ENCODE peak calls at places on chromosomes 13 and 19, in nine cellular contexts. W, Z, Y, L, J, T, N, G and S are unnamed samples.
A peak's percentile ranks its signal among the peaks of the same experiment; 100 is the strongest.

GRCh38 chr19:8459520-8460260 is 14.9 kb downstream of the HNRNPM start:
- DNase-seq in J (no peak), L (peak; percentile 82), Z (no peak), Y (no peak), T (no peak), G (no peak), N (peak; percentile 84), W (peak; percentile 46), S (peak; percentile 59)

GRCh38 chr13:98187155-98187726 is 10.2 kb upstream of the RNF113B start:
- DNase-seq in W (no peak), T (no peak), Y (no peak), N (no peak), L (no peak), G (no peak), Z (no peak), J (no peak), S (no peak)

GRCh38 chr19:8336072-8336569 is 6.9 kb downstream of the KANK3 start:
- DNase-seq in Z (no peak), W (no peak), G (no peak), T (no peak), J (no peak), N (no peak), Y (no peak), L (no peak), S (no peak)

GRCh38 chr13:111242585-111242984 is 77.9 kb upstream of the TEX29 start:
- DNase-seq in N (no peak), Z (no peak), G (no peak), L (no peak), J (no peak), T (no peak), W (no peak), Y (no peak), S (no peak)

GRCh38 chr13:46341112-46341711 is 45.8 kb downstream of the RUBCNL start:
- DNase-seq in T (no peak), Y (no peak), N (peak; percentile 53), Z (no peak), J (no peak), W (peak; percentile 50), L (peak; percentile 78), G (no peak), S (peak; percentile 58)

GRCh38 chr13:73303858-73304257 is 245.1 kb downstream of the KLF5 start:
- DNase-seq in G (no peak), L (peak; percentile 14), Y (no peak), Z (no peak), N (no peak), W (peak; percentile 23), T (no peak), J (no peak), S (peak; percentile 10)

GRCh38 chr19:41928754-41929535 is 696 bp upstream of the ERFL start:
- DNase-seq in J (no peak), G (no peak), Y (no peak), W (no peak), T (no peak), L (no peak), Z (no peak), N (no peak), S (no peak)

GRCh38 chr13:75850915-75851314 is 214.8 kb downstream of the LMO7 start:
- DNase-seq in T (no peak), Y (no peak), N (peak; percentile 38), J (no peak), W (peak; percentile 24), Z (no peak), L (no peak), G (no peak), S (no peak)

GRCh38 chr19:41588497-41589209 is 12.7 kb downstream of the CEACAM21 start:
- DNase-seq in N (peak; percentile 61), J (no peak), T (no peak), L (peak; percentile 58), G (no peak), Y (no peak), W (peak; percentile 17), Z (no peak), S (peak; percentile 55)

GRCh38 chr13:40974460-40975407 is 44.4 kb downstream of the ELF1 start:
- DNase-seq in Y (no peak), G (no peak), L (peak; percentile 82), T (no peak), J (no peak), Z (no peak), W (no peak), N (peak; percentile 39), S (peak; percentile 84)

GRCh38 chr13:26557393-26558073 is at the start of gene WASF3:
- DNase-seq in G (peak; percentile 96), Z (peak; percentile 93), Y (peak; percentile 94), L (peak; percentile 95), T (peak; percentile 95), W (peak; percentile 97), N (peak; percentile 99), J (no peak), S (peak; percentile 93)

GRCh38 chr19:3969435-3970312 is 1.2 kb downstream of the DAPK3 start:
- DNase-seq in L (peak; percentile 82), Y (no peak), N (peak; percentile 50), J (no peak), W (peak; percentile 86), G (peak; percentile 62), T (peak; percentile 60), Z (no peak), S (peak; percentile 83)

GRCh38 chr13:94369862-94370491 is 109.5 kb downstream of the DCT start:
- DNase-seq in L (no peak), G (no peak), J (no peak), W (peak; percentile 46), N (no peak), T (no peak), Y (no peak), Z (no peak), S (peak; percentile 31)

GRCh38 chr13:92187378-92187989 is 789.1 kb downstream of the GPC5 start:
- DNase-seq in T (no peak), G (no peak), Z (peak; percentile 28), L (peak; percentile 73), J (no peak), Y (no peak), W (no peak), N (peak; percentile 52), S (peak; percentile 71)

GRCh38 chr13:62125451-62125850 is 709.8 kb upstream of the PCDH20 start:
- DNase-seq in Y (no peak), L (no peak), G (no peak), T (no peak), N (no peak), Z (no peak), W (no peak), J (no peak), S (no peak)

GRCh38 chr13:27273658-27274425 is 3.2 kb downstream of the RASL11A start:
- DNase-seq in Y (no peak), J (no peak), W (peak; percentile 32), Z (no peak), N (no peak), L (peak; percentile 86), T (no peak), G (no peak), S (peak; percentile 72)

GRCh38 chr13:110209950-110210603 is 96.9 kb downstream of the COL4A1 start:
- DNase-seq in W (no peak), Z (no peak), J (no peak), G (no peak), T (no peak), L (no peak), Y (no peak), N (no peak), S (no peak)

GRCh38 chr13:113158946-113159345 is 498 bp downstream of the PROZ start:
- DNase-seq in G (no peak), J (no peak), N (no peak), L (no peak), T (no peak), Y (no peak), Z (no peak), W (no peak), S (no peak)

GRCh38 chr19:6065685-6066365 is 44.5 kb downstream of the RFX2 start:
- DNase-seq in G (peak; percentile 56), Y (peak; percentile 43), W (no peak), Z (no peak), N (peak; percentile 38), L (no peak), T (peak; percentile 90), J (peak; percentile 26), S (peak; percentile 60)

GRCh38 chr19:7862413-7862951 is 11.7 kb downstream of the PRR36 start:
- DNase-seq in T (peak; percentile 80), Z (peak; percentile 88), Y (peak; percentile 35), G (peak; percentile 52), J (peak; percentile 32), N (peak; percentile 82), W (no peak), L (peak; percentile 72), S (peak; percentile 46)

GRCh38 chr13:84903391-84903790 is 895.8 kb downstream of the SLITRK6 start:
- DNase-seq in J (no peak), Z (no peak), L (no peak), G (no peak), N (no peak), T (no peak), W (no peak), Y (no peak), S (no peak)

GRCh38 chr13:40578055-40578454 is 88.4 kb downstream of the FOXO1 start:
- DNase-seq in L (no peak), T (no peak), N (no peak), W (no peak), Z (no peak), G (no peak), J (no peak), Y (no peak), S (no peak)

GRCh38 chr13:42762917-42763316 is 18.5 kb upstream of the FAM216B start:
- DNase-seq in G (no peak), N (peak; percentile 25), Y (no peak), W (no peak), J (no peak), T (no peak), Z (no peak), L (peak; percentile 94), S (peak; percentile 97)

GRCh38 chr19:56896041-56896440 is 55.5 kb upstream of the PEG3 start:
- DNase-seq in N (no peak), Z (no peak), Y (no peak), J (no peak), T (no peak), G (no peak), W (no peak), L (no peak), S (no peak)

GRCh38 chr13:97974773-97975172 is 21.3 kb downstream of the IPO5 start:
- DNase-seq in G (no peak), Y (no peak), T (no peak), Z (no peak), N (peak; percentile 27), L (peak; percentile 28), W (no peak), J (no peak), S (no peak)

GRCh38 chr13:101979825-101980224 is 422.0 kb downstream of the FGF14 start:
- DNase-seq in Y (no peak), N (no peak), Z (no peak), G (no peak), W (no peak), T (no peak), J (no peak), L (no peak), S (no peak)

GRCh38 chr13:94710081-94710809 is 2.1 kb downstream of the SOX21 start:
- DNase-seq in N (no peak), J (no peak), W (no peak), G (no peak), L (no peak), Y (no peak), Z (no peak), T (no peak), S (no peak)

GRCh38 chr13:98890186-98890585 is 87.7 kb downstream of the DOCK9 start:
- DNase-seq in Z (no peak), T (peak; percentile 69), G (no peak), W (peak; percentile 30), J (no peak), N (peak; percentile 90), L (peak; percentile 60), Y (no peak), S (peak; percentile 72)

GRCh38 chr19:37999309-38000213 is 92.6 kb downstream of the SIPA1L3 start:
- DNase-seq in W (peak; percentile 72), Z (no peak), L (peak; percentile 97), J (no peak), T (peak; percentile 72), N (peak; percentile 91), Y (peak; percentile 66), G (peak; percentile 69), S (peak; percentile 97)

GRCh38 chr13:21637296-21637695 is 33.3 kb upstream of the MICU2 start:
- DNase-seq in Y (no peak), J (no peak), G (no peak), L (peak; percentile 49), W (peak; percentile 64), Z (no peak), T (no peak), N (no peak), S (peak; percentile 22)

GRCh38 chr13:113787694-113788093 is 28.7 kb downstream of the TMEM255B start:
- DNase-seq in Y (no peak), N (no peak), W (no peak), L (no peak), G (no peak), Z (no peak), T (no peak), J (no peak), S (no peak)